ENCODE peak calls at places on chromosomes 7 and 10, in nine cellular contexts. X, H, T, U, S, Y, R, K and Z are unnamed samples.

GRCh38 chr10:37952926-37953325 is 23.5 kb downstream of the ZNF25 start:
- DNase-seq in X (no peak), H (no peak), T (no peak), U (no peak), S (no peak), Y (no peak), R (no peak), K (no peak), Z (no peak)

GRCh38 chr10:91604936-91605534 is 27.8 kb downstream of the PPP1R3C start:
- DNase-seq in X (no peak), H (no peak), T (no peak), U (no peak), S (no peak), Y (no peak), R (no peak), K (no peak), Z (no peak)

GRCh38 chr10:133061296-133062038 is 26.3 kb upstream of the ADGRA1 start:
- DNase-seq in X (no peak), H (no peak), T (no peak), U (no peak), S (no peak), Y (no peak), R (no peak), K (no peak), Z (no peak)

GRCh38 chr10:100038561-100039071 is 28.9 kb upstream of the DNMBP start:
- DNase-seq in X (peak), H (no peak), T (no peak), U (no peak), S (no peak), Y (peak), R (no peak), K (no peak), Z (no peak)

GRCh38 chr10:119734396-119735332 is 8.8 kb downstream of the INPP5F start:
- DNase-seq in X (no peak), H (peak), T (no peak), U (no peak), S (no peak), Y (no peak), R (no peak), K (no peak), Z (peak)

GRCh38 chr7:3103614-3104399 is 60.1 kb upstream of the CARD11 start:
- DNase-seq in X (no peak), H (no peak), T (no peak), U (no peak), S (no peak), Y (no peak), R (no peak), K (no peak), Z (no peak)

GRCh38 chr7:47044620-47045019 is 537.3 kb downstream of the TNS3 start:
- DNase-seq in X (no peak), H (no peak), T (no peak), U (no peak), S (no peak), Y (no peak), R (no peak), K (no peak), Z (no peak)

GRCh38 chr10:82742478-82742877 is 867.5 kb downstream of the NRG3 start:
- DNase-seq in X (no peak), H (no peak), T (no peak), U (no peak), S (peak), Y (no peak), R (no peak), K (no peak), Z (peak)

GRCh38 chr7:39468841-39469240 is 97.4 kb upstream of the YAE1 start:
- DNase-seq in X (no peak), H (no peak), T (no peak), U (no peak), S (no peak), Y (no peak), R (no peak), K (no peak), Z (no peak)

GRCh38 chr7:127809285-127809702 is 157.3 kb downstream of the SND1 start:
- DNase-seq in X (no peak), H (no peak), T (no peak), U (peak), S (no peak), Y (no peak), R (no peak), K (no peak), Z (no peak)

GRCh38 chr10:101615760-101616116 is 27.6 kb downstream of the DPCD start:
- DNase-seq in X (no peak), H (no peak), T (no peak), U (no peak), S (no peak), Y (no peak), R (no peak), K (no peak), Z (no peak)

GRCh38 chr7:96599288-96599936 is 110.2 kb downstream of the SEM1 start:
- DNase-seq in X (no peak), H (no peak), T (no peak), U (no peak), S (no peak), Y (no peak), R (no peak), K (no peak), Z (no peak)

GRCh38 chr10:110005716-110006115 is 2.1 kb upstream of the ADD3 start:
- DNase-seq in X (peak), H (no peak), T (no peak), U (peak), S (peak), Y (peak), R (no peak), K (no peak), Z (peak)

GRCh38 chr7:109901916-109902315 is 1189.0 kb upstream of the LRRN3 start:
- DNase-seq in X (no peak), H (no peak), T (no peak), U (no peak), S (no peak), Y (no peak), R (no peak), K (no peak), Z (no peak)

GRCh38 chr7:46603780-46604725 is 683.0 kb upstream of the IGFBP3 start:
- DNase-seq in X (peak), H (no peak), T (peak), U (peak), S (peak), Y (no peak), R (no peak), K (no peak), Z (no peak)

GRCh38 chr7:7201583-7202374 is 19.4 kb downstream of the C1GALT1 start:
- DNase-seq in X (peak), H (no peak), T (no peak), U (no peak), S (peak), Y (no peak), R (peak), K (no peak), Z (peak)

GRCh38 chr10:74177140-74177677 is 26.2 kb downstream of the ADK start:
- DNase-seq in X (peak), H (no peak), T (no peak), U (no peak), S (no peak), Y (peak), R (no peak), K (peak), Z (peak)

GRCh38 chr7:135169141-135169935 is 1.2 kb downstream of the CYREN start:
- DNase-seq in X (peak), H (peak), T (no peak), U (peak), S (no peak), Y (peak), R (no peak), K (peak), Z (peak)

GRCh38 chr10:69874464-69874863 is 72.8 kb downstream of the COL13A1 start:
- DNase-seq in X (no peak), H (no peak), T (no peak), U (no peak), S (no peak), Y (no peak), R (no peak), K (no peak), Z (no peak)

GRCh38 chr10:48552946-48553564 is 51.8 kb downstream of the ARHGAP22 start:
- DNase-seq in X (no peak), H (no peak), T (no peak), U (no peak), S (no peak), Y (no peak), R (no peak), K (no peak), Z (no peak)

GRCh38 chr7:33744293-33744692 is 161.0 kb upstream of the BMPER start:
- DNase-seq in X (no peak), H (peak), T (no peak), U (no peak), S (no peak), Y (peak), R (no peak), K (peak), Z (peak)

GRCh38 chr7:15839415-15840100 is 153.1 kb upstream of the MEOX2 start:
- DNase-seq in X (no peak), H (no peak), T (peak), U (peak), S (no peak), Y (no peak), R (no peak), K (no peak), Z (peak)

GRCh38 chr7:47581821-47582747 is at the start of gene TNS3:
- DNase-seq in X (peak), H (no peak), T (no peak), U (peak), S (peak), Y (no peak), R (no peak), K (no peak), Z (peak)

GRCh38 chr7:100087055-100087750 is 1.6 kb upstream of the COPS6 start:
- DNase-seq in X (no peak), H (no peak), T (no peak), U (peak), S (no peak), Y (no peak), R (no peak), K (no peak), Z (no peak)

GRCh38 chr10:43383204-43383971 is 12.0 kb downstream of the FXYD4 start:
- DNase-seq in X (no peak), H (no peak), T (no peak), U (no peak), S (no peak), Y (no peak), R (no peak), K (no peak), Z (no peak)

GRCh38 chr10:6299234-6299633 is 96.5 kb downstream of the PFKFB3 start:
- DNase-seq in X (peak), H (peak), T (no peak), U (no peak), S (peak), Y (peak), R (no peak), K (peak), Z (no peak)

GRCh38 chr10:131142446-131143380 is 168.8 kb downstream of the TCERG1L start:
- DNase-seq in X (no peak), H (no peak), T (no peak), U (no peak), S (no peak), Y (no peak), R (no peak), K (no peak), Z (no peak)

GRCh38 chr10:5259952-5260578 is 63.4 kb downstream of the AKR1C4 start:
- DNase-seq in X (no peak), H (no peak), T (no peak), U (no peak), S (no peak), Y (no peak), R (no peak), K (no peak), Z (no peak)

GRCh38 chr7:44281811-44282600 is 43.4 kb downstream of the CAMK2B start:
- DNase-seq in X (peak), H (no peak), T (peak), U (peak), S (no peak), Y (no peak), R (no peak), K (no peak), Z (no peak)

GRCh38 chr10:32171213-32171612 is 115.0 kb upstream of the KIF5B start:
- DNase-seq in X (peak), H (no peak), T (peak), U (no peak), S (peak), Y (peak), R (no peak), K (no peak), Z (no peak)

GRCh38 chr10:123573236-123574147 is 92.7 kb upstream of the GPR26 start:
- DNase-seq in X (peak), H (peak), T (peak), U (peak), S (peak), Y (peak), R (no peak), K (peak), Z (peak)

GRCh38 chr7:127616709-127617108 is 1.2 kb downstream of the PAX4 start:
- DNase-seq in X (no peak), H (no peak), T (no peak), U (no peak), S (no peak), Y (no peak), R (no peak), K (no peak), Z (no peak)

GRCh38 chr7:135247746-135248471 is 14.3 kb downstream of the STRA8 start:
- DNase-seq in X (no peak), H (no peak), T (no peak), U (no peak), S (no peak), Y (no peak), R (no peak), K (no peak), Z (no peak)

GRCh38 chr7:64045301-64046040 is at the start of gene ZNF727:
- DNase-seq in X (peak), H (no peak), T (no peak), U (peak), S (no peak), Y (no peak), R (no peak), K (peak), Z (no peak)

GRCh38 chr10:65518379-65518778 is 1407.5 kb upstream of the LRRTM3 start:
- DNase-seq in X (no peak), H (peak), T (no peak), U (no peak), S (no peak), Y (peak), R (no peak), K (no peak), Z (no peak)

DNA sequence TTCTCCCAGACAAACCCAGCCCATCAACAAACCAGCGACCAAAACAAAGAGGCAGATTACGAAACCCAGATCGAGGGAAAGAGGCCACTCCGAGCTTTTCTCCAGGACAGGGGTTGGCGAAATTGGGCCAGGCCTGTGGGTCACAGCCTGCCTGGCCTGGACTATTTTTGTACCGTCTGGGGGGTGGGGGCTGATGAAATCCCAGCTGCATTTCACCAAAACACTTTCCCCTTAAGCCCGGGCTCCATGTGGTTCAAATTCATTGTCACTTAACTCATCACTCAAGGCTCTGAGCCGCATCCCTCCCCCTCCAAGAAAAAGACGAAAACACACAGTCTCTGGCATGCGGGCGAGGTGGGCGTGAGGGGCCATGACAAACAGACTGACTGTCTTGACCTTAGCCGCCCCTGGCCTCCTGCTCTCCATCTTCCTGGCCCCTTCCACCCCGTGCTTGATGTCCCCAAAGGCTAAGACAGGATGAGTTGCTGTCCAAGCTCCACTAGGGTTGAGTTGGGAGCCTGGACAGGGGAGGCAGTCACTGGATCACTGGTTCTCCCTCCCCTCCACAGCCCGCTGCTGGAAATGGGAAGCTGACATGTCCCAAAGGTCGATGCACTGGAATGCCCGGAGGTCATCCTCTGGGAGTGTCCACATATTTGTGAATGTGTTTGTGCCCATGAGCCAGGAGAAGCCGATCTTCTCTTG is 19.2 kb downstream of the TMEM270 start:
- DNase-seq in X (no peak), H (no peak), T (peak), U (peak), S (peak), Y (peak), R (no peak), K (no peak), Z (no peak)
- TF ChIP-seq POLR2AphosphoS5 in X (no peak), H (no peak), T (peak), U (no peak), S (no peak), Y (no peak), R (no peak), K (no peak), Z (no peak)

GRCh38 chr7:115086146-115086841 is 164.4 kb downstream of the MDFIC start:
- DNase-seq in X (no peak), H (no peak), T (no peak), U (no peak), S (no peak), Y (no peak), R (no peak), K (no peak), Z (no peak)

GRCh38 chr7:115085421-115085820 is 163.5 kb downstream of the MDFIC start:
- DNase-seq in X (no peak), H (no peak), T (no peak), U (no peak), S (no peak), Y (no peak), R (no peak), K (no peak), Z (no peak)

GRCh38 chr7:115083935-115084334 is 162.0 kb downstream of the MDFIC start:
- DNase-seq in X (no peak), H (no peak), T (no peak), U (no peak), S (no peak), Y (no peak), R (no peak), K (no peak), Z (no peak)

GRCh38 chr7:115088938-115089337 is 167.0 kb downstream of the MDFIC start:
- DNase-seq in X (no peak), H (no peak), T (no peak), U (no peak), S (no peak), Y (no peak), R (no peak), K (no peak), Z (no peak)

GRCh38 chr7:115087437-115087836 is 165.5 kb downstream of the MDFIC start:
- DNase-seq in X (no peak), H (peak), T (no peak), U (no peak), S (no peak), Y (peak), R (no peak), K (no peak), Z (peak)
- TF ChIP-seq POLR2AphosphoS5 in X (peak), H (no peak), T (no peak), U (no peak), S (peak), Y (no peak), R (no peak), K (no peak), Z (no peak)

GRCh38 chr10:113897693-113898618 is 43.5 kb downstream of the NHLRC2 start:
- DNase-seq in X (no peak), H (no peak), T (no peak), U (peak), S (no peak), Y (no peak), R (no peak), K (no peak), Z (no peak)

GRCh38 chr10:113894581-113894980 is 40.1 kb downstream of the NHLRC2 start:
- DNase-seq in X (no peak), H (no peak), T (no peak), U (no peak), S (no peak), Y (no peak), R (no peak), K (no peak), Z (no peak)

GRCh38 chr10:113891476-113891875 is 37.0 kb downstream of the NHLRC2 start:
- DNase-seq in X (no peak), H (no peak), T (no peak), U (no peak), S (no peak), Y (no peak), R (no peak), K (no peak), Z (peak)

GRCh38 chr10:113893570-113893969 is 39.1 kb downstream of the NHLRC2 start:
- DNase-seq in X (no peak), H (no peak), T (no peak), U (no peak), S (no peak), Y (no peak), R (no peak), K (no peak), Z (no peak)

GRCh38 chr10:113895018-113895417 is 40.6 kb downstream of the NHLRC2 start:
- DNase-seq in X (no peak), H (no peak), T (no peak), U (no peak), S (no peak), Y (no peak), R (no peak), K (no peak), Z (no peak)
- TF ChIP-seq POLR2AphosphoS5 in X (no peak), H (no peak), T (no peak), U (no peak), S (no peak), Y (no peak), R (no peak), K (no peak), Z (no peak)

GRCh38 chr10:75497997-75498797 is 66.8 kb downstream of the LRMDA start:
- DNase-seq in X (no peak), H (peak), T (no peak), U (no peak), S (peak), Y (no peak), R (no peak), K (no peak), Z (no peak)
- TF ChIP-seq POLR2AphosphoS5 in X (peak), H (peak), T (peak), U (no peak), S (no peak), Y (no peak), R (no peak), K (no peak), Z (no peak)

DNA sequence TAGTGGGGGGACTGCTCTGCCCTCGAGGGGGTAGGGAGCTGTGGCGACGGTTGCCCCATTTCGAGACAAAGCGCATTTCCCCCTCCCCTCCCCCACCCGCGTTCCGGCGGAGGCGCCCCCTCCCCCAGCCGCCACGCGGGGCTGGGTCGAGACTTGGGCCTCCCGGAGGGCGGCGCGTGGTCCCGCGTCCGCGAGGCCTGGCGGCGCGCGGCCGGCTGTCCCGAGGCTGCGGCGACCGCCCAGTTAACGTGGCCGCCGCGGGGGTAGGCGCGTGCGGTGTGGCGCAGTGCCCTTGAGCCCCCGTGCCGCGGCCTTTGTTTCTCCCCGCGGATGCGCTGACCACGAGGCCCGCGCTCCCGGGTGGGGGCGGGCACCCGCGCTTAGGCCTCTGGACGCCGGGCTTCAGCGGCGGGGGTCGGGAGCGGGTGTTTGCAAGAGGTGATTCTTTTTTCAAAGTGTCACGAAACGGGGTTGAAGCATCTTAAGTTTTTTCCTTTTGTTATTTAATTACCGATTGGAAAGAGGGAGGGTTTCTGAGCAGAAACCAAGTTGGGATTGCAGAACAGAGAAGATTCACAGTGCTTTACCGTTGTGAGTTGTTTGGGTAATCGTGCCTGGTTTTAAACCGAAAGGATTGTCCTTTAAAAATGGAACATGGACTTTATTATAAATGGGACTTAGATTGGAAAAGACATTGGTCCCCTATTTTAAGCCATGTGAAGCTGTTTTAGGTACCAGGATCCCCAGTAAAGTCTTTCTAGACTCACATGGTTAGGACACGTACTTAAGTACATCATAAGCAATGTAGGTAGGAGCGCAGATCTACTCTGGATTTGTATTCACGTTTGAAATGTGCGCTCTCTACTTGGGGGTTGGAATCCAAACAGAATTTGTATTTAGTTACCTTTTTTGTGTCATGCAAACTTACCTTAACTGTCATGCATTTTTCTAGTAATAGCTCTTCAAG is 757 bp downstream of the CBX3 start:
- DNase-seq in X (peak), H (no peak), T (no peak), U (peak), S (peak), Y (no peak), R (no peak), K (peak), Z (peak)
- TF ChIP-seq POLR2AphosphoS5 in X (no peak), H (no peak), T (no peak), U (no peak), S (no peak), Y (no peak), R (no peak), K (no peak), Z (peak)